ENCODE peak calls at places on chromosomes 7 and 10, in four cellular contexts. G is activated naive CD8-positive, alpha-beta T cell treated with anti-CD3 and anti-CD28 coated beads, Interleukin-2, amount 10 ng/mL, durations not matched to agents 7 days and 5 days; B is HEK293T; Y is WERI-Rb-1. S is an unnamed sample.

GRCh38 chr7:79979437-79979836 is 155.2 kb upstream of the GNAI1 start:
- DNase-seq in B (no peak), G (no peak), Y (no peak), S (no peak)

GRCh38 chr10:48900296-48900695 is 39.3 kb downstream of the LRRC18 start:
- DNase-seq in B (no peak), Y (no peak), G (no peak), S (peak)

GRCh38 chr7:10429516-10429915 is 544.2 kb upstream of the PHF14 start:
- DNase-seq in B (no peak), G (no peak), Y (no peak), S (no peak)

GRCh38 chr7:4866528-4867496 is 5.0 kb upstream of the PAPOLB start:
- DNase-seq in G (no peak), Y (no peak), B (no peak), S (no peak)

GRCh38 chr10:124719213-124719851 is 24.8 kb downstream of the FAM53B start:
- DNase-seq in G (no peak), Y (peak), B (no peak), S (peak)

GRCh38 chr10:16995867-16996529 is 133.6 kb downstream of the CUBN start:
- DNase-seq in B (no peak), G (no peak), Y (no peak), S (peak)

GRCh38 chr7:95527033-95527775 is 41.5 kb downstream of the ASB4 start:
- DNase-seq in G (no peak), B (peak), Y (peak), S (peak)

GRCh38 chr10:13053794-13054462 is 46.0 kb upstream of the OPTN start:
- DNase-seq in Y (no peak), B (no peak), G (no peak), S (no peak)